ENCODE peak calls at places on chromosomes 6 and 20, in nine cellular contexts. V is brain microvascular endothelial cell; Y is colonic mucosa; W is CD8-positive, alpha-beta T cell; S is Peyer's patch; C is testis; L is tibial artery; I is neural progenitor cell; D is IMR-90. U is an unnamed sample.
A peak's percentile ranks its signal among the peaks of the same experiment; 100 is the strongest.

GRCh38 chr6:115717062-115717461 is 343.6 kb downstream of the FRK start:
- DNase-seq in V (no peak), Y (no peak), W (no peak), S (no peak), C (no peak), L (no peak), I (no peak), D (no peak), U (no peak)

GRCh38 chr6:121581327-121581726 is 145.9 kb downstream of the GJA1 start:
- DNase-seq in V (no peak), Y (no peak), W (no peak), S (no peak), C (no peak), L (no peak), I (no peak), D (no peak), U (no peak)

GRCh38 chr20:41601742-41602141 is 16.4 kb downstream of the CHD6 start:
- DNase-seq in V (no peak), Y (no peak), W (no peak), S (no peak), C (no peak), L (no peak), I (no peak), D (no peak), U (no peak)

GRCh38 chr6:125808591-125808990 is 17.8 kb downstream of the NCOA7 start:
- DNase-seq in V (no peak), Y (no peak), W (no peak), S (no peak), C (no peak), L (no peak), I (no peak), D (no peak), U (no peak)

GRCh38 chr6:101851911-101852310 is 458.4 kb downstream of the GRIK2 start:
- DNase-seq in V (no peak), Y (no peak), W (no peak), S (no peak), C (no peak), L (no peak), I (no peak), D (peak; percentile 49), U (no peak)

GRCh38 chr6:42378536-42378935 is 73.2 kb downstream of the TRERF1 start:
- DNase-seq in V (no peak), Y (no peak), W (no peak), S (no peak), C (no peak), L (no peak), I (no peak), D (no peak), U (no peak)

GRCh38 chr20:56986931-56987720 is 279.3 kb downstream of the BMP7 start:
- DNase-seq in V (peak; percentile 18), Y (no peak), W (no peak), S (no peak), C (no peak), L (no peak), I (no peak), D (no peak), U (no peak)

GRCh38 chr20:50107086-50107645 is 5.8 kb downstream of the UBE2V1 start:
- DNase-seq in V (no peak), Y (no peak), W (no peak), S (no peak), C (no peak), L (no peak), I (no peak), D (no peak), U (no peak)

GRCh38 chr20:18180815-18181214 is 43.2 kb downstream of the KAT14 start:
- DNase-seq in V (no peak), Y (no peak), W (no peak), S (no peak), C (no peak), L (no peak), I (no peak), D (no peak), U (no peak)

GRCh38 chr20:24488800-24489175 is 19.4 kb downstream of the SYNDIG1 start:
- DNase-seq in V (no peak), Y (no peak), W (no peak), S (no peak), C (no peak), L (no peak), I (no peak), D (no peak), U (no peak)

GRCh38 chr20:44336086-44336485 is 757 bp upstream of the R3HDML start:
- DNase-seq in V (no peak), Y (no peak), W (no peak), S (no peak), C (no peak), L (no peak), I (peak; percentile 67), D (no peak), U (peak; percentile 26)

GRCh38 chr6:38058022-38058421 is 238.5 kb downstream of the ZFAND3 start:
- DNase-seq in V (peak; percentile 53), Y (no peak), W (no peak), S (no peak), C (no peak), L (no peak), I (no peak), D (peak; percentile 78), U (no peak)

GRCh38 chr6:43970913-43971775 is 156.1 kb downstream of the MRPL14 start:
- DNase-seq in V (no peak), Y (peak; percentile 74), W (no peak), S (no peak), C (no peak), L (no peak), I (no peak), D (peak; percentile 46), U (peak; percentile 85)

GRCh38 chr6:95923518-95923917 is 92.3 kb upstream of the FUT9 start:
- DNase-seq in V (no peak), Y (no peak), W (no peak), S (no peak), C (peak; percentile 18), L (no peak), I (peak; percentile 40), D (no peak), U (no peak)
- TF ChIP-seq CTCF in V (peak; percentile 5), Y (no peak), W (no peak), S (no peak), C (peak; percentile 9), L (no peak), I (peak; percentile 66), D (peak; percentile 16), U (peak; percentile 33)

GRCh38 chr20:36454664-36455427 is 86.5 kb upstream of the MYL9 start:
- DNase-seq in V (no peak), Y (no peak), W (no peak), S (no peak), C (peak; percentile 79), L (peak; percentile 74), I (peak; percentile 72), D (no peak), U (peak; percentile 76)

GRCh38 chr20:36445847-36446246 is 95.5 kb upstream of the MYL9 start:
- DNase-seq in V (no peak), Y (no peak), W (no peak), S (no peak), C (no peak), L (no peak), I (no peak), D (no peak), U (no peak)

GRCh38 chr20:36446557-36446956 is 94.8 kb upstream of the MYL9 start:
- DNase-seq in V (no peak), Y (no peak), W (no peak), S (no peak), C (no peak), L (no peak), I (no peak), D (no peak), U (no peak)

GRCh38 chr20:36447101-36447500 is 94.2 kb upstream of the MYL9 start:
- DNase-seq in V (no peak), Y (no peak), W (no peak), S (no peak), C (no peak), L (no peak), I (no peak), D (no peak), U (no peak)

GRCh38 chr20:36449663-36450062 is 91.7 kb upstream of the MYL9 start:
- DNase-seq in V (no peak), Y (no peak), W (no peak), S (no peak), C (no peak), L (no peak), I (no peak), D (no peak), U (no peak)
- H3K27ac ChIP-seq in V (no peak overlapping the region), Y (no peak overlapping the region), W (no peak overlapping the region), S (no peak overlapping the region), C (no peak overlapping the region), L (no peak overlapping the region), I (no peak overlapping the region), D (no peak overlapping the region), U (no peak overlapping the region)

DNA sequence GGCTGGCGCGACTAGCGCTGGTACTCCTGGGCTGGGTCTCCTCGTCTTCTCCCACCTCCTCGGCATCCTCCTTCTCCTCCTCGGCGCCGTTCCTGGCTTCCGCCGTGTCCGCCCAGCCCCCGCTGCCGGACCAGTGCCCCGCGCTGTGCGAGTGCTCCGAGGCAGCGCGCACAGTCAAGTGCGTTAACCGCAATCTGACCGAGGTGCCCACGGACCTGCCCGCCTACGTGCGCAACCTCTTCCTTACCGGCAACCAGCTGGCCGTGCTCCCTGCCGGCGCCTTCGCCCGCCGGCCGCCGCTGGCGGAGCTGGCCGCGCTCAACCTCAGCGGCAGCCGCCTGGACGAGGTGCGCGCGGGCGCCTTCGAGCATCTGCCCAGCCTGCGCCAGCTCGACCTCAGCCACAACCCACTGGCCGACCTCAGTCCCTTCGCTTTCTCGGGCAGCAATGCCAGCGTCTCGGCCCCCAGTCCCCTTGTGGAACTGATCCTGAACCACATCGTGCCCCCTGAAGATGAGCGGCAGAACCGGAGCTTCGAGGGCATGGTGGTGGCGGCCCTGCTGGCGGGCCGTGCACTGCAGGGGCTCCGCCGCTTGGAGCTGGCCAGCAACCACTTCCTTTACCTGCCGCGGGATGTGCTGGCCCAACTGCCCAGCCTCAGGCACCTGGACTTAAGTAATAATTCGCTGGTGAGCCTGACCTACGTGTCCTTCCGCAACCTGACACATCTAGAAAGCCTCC is 1.6 kb downstream of the TPBG start:
- DNase-seq in V (peak; percentile 6), Y (peak; percentile 43), W (no peak), S (no peak), C (peak; percentile 29), L (peak; percentile 64), I (peak; percentile 62), D (peak; percentile 35), U (peak; percentile 71)
- TF ChIP-seq CTCF in V (peak; percentile 57), Y (no peak), W (no peak), S (no peak), C (no peak), L (no peak), I (peak; percentile 20), D (peak; percentile 12), U (peak; percentile 6)

GRCh38 chr6:68642977-68643376 is 7.9 kb downstream of the ADGRB3 start:
- DNase-seq in V (no peak), Y (no peak), W (no peak), S (no peak), C (no peak), L (no peak), I (no peak), D (no peak), U (no peak)
- H3K27ac ChIP-seq in V (no peak overlapping the region), Y (no peak overlapping the region), W (no peak overlapping the region), S (no peak overlapping the region), C (no peak overlapping the region), L (no peak overlapping the region), I (no peak overlapping the region), D (no peak overlapping the region), U (no peak overlapping the region)